ENCODE peak calls at places on chromosome 21, in seven cellular contexts. H, N, M, I, Z, C and O are unnamed samples.

GRCh38 chr21:45154511-45155508 is 80.4 kb downstream of the ADARB1 start:
- DNase-seq in H (no peak), N (no peak), M (peak), I (no peak), Z (peak), C (peak), O (peak)

GRCh38 chr21:38240121-38240520 is 16.7 kb upstream of the KCNJ15 start:
- DNase-seq in H (peak), N (no peak), M (no peak), I (no peak), Z (no peak), C (no peak), O (no peak)

GRCh38 chr21:33892853-33893252 is 22.8 kb downstream of the ATP5PO start:
- DNase-seq in H (no peak), N (no peak), M (peak), I (no peak), Z (no peak), C (no peak), O (peak)

GRCh38 chr21:45865106-45865835 is 116.3 kb upstream of the COL6A1 start:
- DNase-seq in H (no peak), N (no peak), M (no peak), I (no peak), Z (peak), C (peak), O (peak)

GRCh38 chr21:25878334-25878733 is 143.6 kb downstream of the GABPA start:
- DNase-seq in H (no peak), N (no peak), M (no peak), I (no peak), Z (peak), C (peak), O (no peak)

GRCh38 chr21:26806734-26807372 is 38.4 kb downstream of the ADAMTS1 start:
- DNase-seq in H (no peak), N (no peak), M (no peak), I (no peak), Z (peak), C (peak), O (no peak)

GRCh38 chr21:25953659-25954058 is 216.9 kb downstream of the APP start:
- DNase-seq in H (peak), N (no peak), M (no peak), I (no peak), Z (no peak), C (no peak), O (no peak)

GRCh38 chr21:17742181-17742580 is 77.0 kb downstream of the C21orf91 start:
- DNase-seq in H (no peak), N (no peak), M (no peak), I (no peak), Z (no peak), C (no peak), O (no peak)

GRCh38 chr21:37908691-37909090 is 7.6 kb downstream of the KCNJ6 start:
- DNase-seq in H (no peak), N (no peak), M (no peak), I (no peak), Z (no peak), C (no peak), O (no peak)

GRCh38 chr21:35102488-35103407 is 53.6 kb upstream of the RUNX1 start:
- DNase-seq in H (no peak), N (peak), M (no peak), I (peak), Z (peak), C (peak), O (no peak)

GRCh38 chr21:38837806-38838461 is 32.2 kb downstream of the ETS2 start:
- DNase-seq in H (no peak), N (no peak), M (no peak), I (no peak), Z (no peak), C (no peak), O (no peak)

GRCh38 chr21:45482899-45483821 is 59.1 kb downstream of the SLC19A1 start:
- DNase-seq in H (no peak), N (no peak), M (no peak), I (peak), Z (no peak), C (no peak), O (no peak)

GRCh38 chr21:38300180-38300579 is 43.4 kb downstream of the KCNJ15 start:
- DNase-seq in H (no peak), N (no peak), M (no peak), I (no peak), Z (peak), C (no peak), O (no peak)

GRCh38 chr21:45846373-45847160 is 135.0 kb upstream of the COL6A1 start:
- DNase-seq in H (no peak), N (no peak), M (no peak), I (no peak), Z (no peak), C (no peak), O (no peak)

GRCh38 chr21:26405735-26406361 is 167.2 kb downstream of the CYYR1 start:
- DNase-seq in H (peak), N (no peak), M (no peak), I (no peak), Z (peak), C (peak), O (no peak)

GRCh38 chr21:45329261-45330074 is 41.8 kb upstream of the POFUT2 start:
- DNase-seq in H (no peak), N (peak), M (no peak), I (peak), Z (no peak), C (no peak), O (no peak)

GRCh38 chr21:25831300-25831699 is 96.5 kb downstream of the GABPA start:
- DNase-seq in H (no peak), N (no peak), M (no peak), I (no peak), Z (no peak), C (no peak), O (no peak)

GRCh38 chr21:25887646-25888321 is 153.0 kb downstream of the GABPA start:
- DNase-seq in H (no peak), N (no peak), M (no peak), I (no peak), Z (no peak), C (no peak), O (no peak)

GRCh38 chr21:39385299-39386145 is 36.6 kb upstream of the HMGN1 start:
- DNase-seq in H (peak), N (peak), M (no peak), I (peak), Z (no peak), C (peak), O (no peak)

GRCh38 chr21:38645282-38645681 is 147.0 kb upstream of the ERG start:
- DNase-seq in H (no peak), N (no peak), M (no peak), I (no peak), Z (peak), C (peak), O (no peak)

GRCh38 chr21:41711416-41712023 is 55.3 kb downstream of the RIPK4 start:
- DNase-seq in H (no peak), N (peak), M (no peak), I (peak), Z (no peak), C (no peak), O (no peak)

GRCh38 chr21:41710823-41711160 is 56.1 kb downstream of the RIPK4 start:
- DNase-seq in H (no peak), N (no peak), M (no peak), I (no peak), Z (no peak), C (no peak), O (no peak)

GRCh38 chr21:41713495-41714281 is 53.2 kb downstream of the RIPK4 start:
- DNase-seq in H (no peak), N (peak), M (no peak), I (peak), Z (no peak), C (no peak), O (no peak)

GRCh38 chr21:41712730-41713129 is 54.1 kb downstream of the RIPK4 start:
- DNase-seq in H (no peak), N (no peak), M (no peak), I (peak), Z (no peak), C (no peak), O (no peak)

DNA sequence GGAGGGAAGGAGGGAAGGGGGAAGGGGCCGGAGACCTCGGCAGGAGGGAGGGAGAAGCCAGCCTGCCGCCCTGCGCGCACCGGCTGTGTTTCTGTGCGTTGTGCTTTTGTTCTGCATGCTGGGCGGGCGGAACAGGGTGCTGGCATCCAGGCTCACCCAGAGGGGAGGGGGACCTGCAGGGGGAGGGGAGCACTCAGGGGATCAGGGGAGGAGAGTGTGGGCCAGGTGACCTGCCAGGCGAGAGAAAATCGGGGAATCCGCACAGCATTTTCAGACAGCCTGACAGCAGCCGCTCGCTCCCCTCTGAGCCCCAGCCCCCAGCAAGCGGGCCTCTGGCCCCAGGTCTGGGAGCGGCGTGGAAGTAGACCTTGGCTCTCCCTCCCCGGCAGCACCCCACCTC is 54.7 kb downstream of the RIPK4 start:
- DNase-seq in H (no peak), N (peak), M (peak), I (peak), Z (no peak), C (no peak), O (peak)
- H3K4me3 ChIP-seq in H (no peak), N (no peak), M (peak), I (no peak), Z (no peak), C (no peak), O (peak)

GRCh38 chr21:16113052-16113715 is 383.4 kb downstream of the USP25 start:
- DNase-seq in H (no peak), N (no peak), M (no peak), I (no peak), Z (peak), C (no peak), O (no peak)
- H3K4me3 ChIP-seq in H (no peak), N (no peak), M (no peak), I (no peak), Z (no peak), C (no peak), O (no peak)

GRCh38 chr21:32337206-32337605 is 38.6 kb downstream of the MRAP start:
- DNase-seq in H (no peak), N (no peak), M (no peak), I (no peak), Z (no peak), C (no peak), O (no peak)

GRCh38 chr21:32333953-32334673 is 35.5 kb downstream of the MRAP start:
- DNase-seq in H (no peak), N (no peak), M (no peak), I (no peak), Z (no peak), C (no peak), O (no peak)

GRCh38 chr21:32336711-32337110 is 38.1 kb downstream of the MRAP start:
- DNase-seq in H (no peak), N (no peak), M (no peak), I (no peak), Z (peak), C (peak), O (no peak)

GRCh38 chr21:32334980-32335471 is 36.4 kb downstream of the MRAP start:
- DNase-seq in H (no peak), N (no peak), M (no peak), I (no peak), Z (peak), C (no peak), O (no peak)

GRCh38 chr21:32335601-32336575 is 37.2 kb downstream of the MRAP start:
- DNase-seq in H (no peak), N (no peak), M (no peak), I (no peak), Z (no peak), C (peak), O (no peak)
- H3K4me3 ChIP-seq in H (no peak), N (no peak), M (no peak), I (no peak), Z (no peak), C (no peak), O (no peak)

DNA sequence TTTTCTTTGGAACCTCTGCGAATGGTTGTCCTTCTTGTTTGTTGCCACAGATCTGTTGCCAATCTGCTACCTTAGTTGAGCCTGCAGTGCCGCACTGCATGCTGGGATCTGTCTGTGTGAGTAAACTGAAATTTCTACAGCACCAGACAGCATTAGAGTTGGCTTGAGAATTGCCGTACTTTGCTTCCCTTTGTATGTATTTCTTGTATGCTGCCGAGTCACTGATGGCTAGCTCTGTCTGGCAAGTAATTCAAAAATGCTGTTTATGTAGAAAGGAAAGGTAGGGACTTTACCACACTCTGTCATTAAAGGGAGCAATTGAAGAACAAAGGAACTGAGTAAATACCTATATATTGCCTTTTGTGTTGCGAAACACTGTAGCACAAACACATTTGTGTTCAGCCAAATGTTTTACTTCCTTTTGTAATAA is 857.4 kb downstream of the USP25 start:
- DNase-seq in H (peak), N (peak), M (no peak), I (peak), Z (no peak), C (peak), O (no peak)
- H3K4me3 ChIP-seq in H (peak), N (no peak), M (no peak), I (peak), Z (no peak), C (no peak), O (no peak)

GRCh38 chr21:43921602-43921978 is 56.6 kb downstream of the AGPAT3 start:
- DNase-seq in H (no peak), N (peak), M (no peak), I (no peak), Z (no peak), C (no peak), O (no peak)

GRCh38 chr21:43922949-43923348 is 57.9 kb downstream of the AGPAT3 start:
- DNase-seq in H (no peak), N (no peak), M (no peak), I (peak), Z (no peak), C (no peak), O (no peak)

GRCh38 chr21:43923391-43923790 is 58.4 kb downstream of the AGPAT3 start:
- DNase-seq in H (no peak), N (no peak), M (no peak), I (peak), Z (no peak), C (no peak), O (no peak)

GRCh38 chr21:43919871-43920801 is 55.1 kb downstream of the AGPAT3 start:
- DNase-seq in H (no peak), N (peak), M (no peak), I (peak), Z (no peak), C (no peak), O (no peak)

DNA sequence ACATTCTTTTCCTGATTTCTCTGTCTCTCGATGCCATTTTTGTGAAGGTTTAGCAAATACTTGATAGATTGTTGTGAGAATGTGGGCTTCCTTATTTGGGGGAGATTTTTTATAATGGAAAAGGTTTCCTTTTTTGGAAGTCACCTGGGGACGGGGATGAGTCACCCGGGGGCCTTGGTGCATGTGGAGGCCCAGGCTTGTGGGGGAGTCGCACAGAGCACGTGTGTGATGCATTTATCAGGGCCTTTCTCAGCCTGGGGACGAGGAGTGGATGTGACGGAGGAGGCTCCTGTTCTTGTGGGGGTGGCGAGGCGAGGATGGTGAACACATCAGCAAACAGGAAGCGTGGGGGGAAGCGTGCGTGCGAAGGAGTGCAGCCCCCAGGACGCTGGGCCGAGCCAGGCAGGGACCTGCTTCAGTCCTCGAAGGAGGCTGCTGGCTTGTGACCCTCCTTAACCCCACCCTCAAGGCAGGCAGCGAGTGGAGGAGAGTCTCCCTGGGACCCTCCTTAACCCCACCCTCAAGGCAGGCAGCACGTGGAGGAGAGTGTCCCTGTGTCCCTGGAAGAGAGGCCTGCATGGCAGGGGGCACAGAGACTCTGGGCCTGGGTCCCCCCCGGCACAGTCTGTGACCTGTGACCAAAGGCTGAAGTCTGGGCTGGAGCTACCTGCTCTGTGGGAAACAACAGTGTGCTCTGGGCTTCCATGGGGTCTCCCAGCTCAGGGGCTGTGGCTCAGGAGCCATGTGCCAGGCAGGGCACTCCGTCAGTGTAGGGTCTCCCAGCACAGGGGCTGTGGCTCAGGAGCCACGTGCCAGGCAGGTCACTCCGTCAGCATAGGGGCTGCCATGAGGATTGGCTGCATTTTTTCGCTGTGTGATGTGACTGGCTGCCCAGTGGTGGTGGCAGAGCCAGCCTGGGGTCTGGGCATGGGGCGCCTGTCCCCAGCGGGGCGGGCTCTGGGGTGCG is 57.2 kb downstream of the AGPAT3 start:
- DNase-seq in H (no peak), N (no peak), M (no peak), I (peak), Z (peak), C (peak), O (no peak)
- H3K4me3 ChIP-seq in H (no peak), N (no peak), M (no peak), I (no peak), Z (no peak), C (no peak), O (no peak)

DNA sequence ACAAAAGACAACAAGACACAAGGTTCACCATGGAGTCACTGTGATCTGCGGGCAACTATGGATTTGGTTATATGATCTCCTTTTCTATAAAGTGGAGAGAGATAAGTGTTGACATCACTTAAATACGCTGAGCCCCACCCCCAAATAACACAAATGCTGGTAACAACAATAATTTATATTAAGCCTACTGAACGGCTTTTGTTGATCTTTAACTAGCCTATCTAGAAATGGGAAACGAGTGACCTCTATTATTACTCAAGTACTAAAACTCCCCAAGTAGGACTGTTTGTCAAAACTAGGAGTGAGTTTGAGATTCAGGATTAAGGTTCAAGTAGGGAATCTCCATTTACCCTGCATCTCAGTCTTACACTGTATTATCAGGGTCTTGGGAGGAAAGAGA is 52.2 kb downstream of the MAP3K7CL start:
- DNase-seq in H (no peak), N (no peak), M (no peak), I (no peak), Z (peak), C (peak), O (no peak)
- H3K4me3 ChIP-seq in H (no peak), N (no peak), M (no peak), I (peak), Z (no peak), C (no peak), O (no peak)

GRCh38 chr21:36260802-36261201 is 59.2 kb upstream of the MORC3 start:
- DNase-seq in H (no peak), N (no peak), M (no peak), I (no peak), Z (no peak), C (no peak), O (no peak)
- H3K4me3 ChIP-seq in H (no peak), N (no peak), M (no peak), I (peak), Z (no peak), C (no peak), O (no peak)